ENCODE peak calls at places on chromosomes 2 and 18, in eight cellular contexts. F is fibroblast of lung, T is brain microvascular endothelial cell, H is RWPE1, B is fibroblast of mammary gland, R is IMR-90, V is BE2C, L is Panc1. S is an unnamed sample.
A peak's percentile ranks its signal among the peaks of the same experiment; 100 is the strongest.

GRCh38 chr2:180570864-180571263 is 409.5 kb upstream of the UBE2E3 start:
- DNase-seq in F (no peak), T (no peak), H (no peak), B (no peak), R (no peak), V (no peak), L (no peak), S (no peak)

GRCh38 chr2:222594679-222595078 is 61.2 kb downstream of the FARSB start:
- DNase-seq in F (peak; percentile 81), T (peak; percentile 71), H (peak; percentile 21), B (peak; percentile 78), R (peak; percentile 83), V (no peak), L (no peak), S (no peak)

GRCh38 chr2:239463541-239464165 is 62.8 kb upstream of the HDAC4 start:
- DNase-seq in F (no peak), T (no peak), H (no peak), B (no peak), R (no peak), V (no peak), L (no peak), S (no peak)

GRCh38 chr2:233917146-233917545 is at the start of gene TRPM8:
- DNase-seq in F (no peak), T (no peak), H (no peak), B (no peak), R (no peak), V (no peak), L (no peak), S (no peak)

GRCh38 chr2:124877065-124877671 is 852.1 kb downstream of the CNTNAP5 start:
- DNase-seq in F (peak; percentile 45), T (peak; percentile 41), H (no peak), B (no peak), R (peak; percentile 81), V (no peak), L (no peak), S (no peak)

GRCh38 chr2:85434677-85435076 is 16.2 kb downstream of the SH2D6 start:
- DNase-seq in F (no peak), T (no peak), H (no peak), B (no peak), R (no peak), V (no peak), L (no peak), S (no peak)

GRCh38 chr2:164599954-164600589 is 21.2 kb downstream of the GRB14 start:
- DNase-seq in F (peak; percentile 47), T (peak; percentile 87), H (peak; percentile 55), B (peak; percentile 77), R (peak; percentile 50), V (peak; percentile 46), L (peak; percentile 30), S (no peak)

GRCh38 chr2:72919414-72920316 is 2.3 kb downstream of the EMX1 start:
- DNase-seq in F (peak; percentile 22), T (no peak), H (no peak), B (no peak), R (no peak), V (no peak), L (no peak), S (peak; percentile 72)

GRCh38 chr2:69380072-69380917 is 6.7 kb downstream of the GFPT1 start:
- DNase-seq in F (no peak), T (no peak), H (no peak), B (no peak), R (peak; percentile 24), V (no peak), L (no peak), S (no peak)

GRCh38 chr2:174125151-174125550 is 123.2 kb downstream of the OLA1 start:
- DNase-seq in F (no peak), T (no peak), H (no peak), B (no peak), R (no peak), V (no peak), L (no peak), S (no peak)

GRCh38 chr2:232113821-232114220 is 152.3 kb downstream of the DIS3L2 start:
- DNase-seq in F (no peak), T (peak; percentile 81), H (no peak), B (no peak), R (peak; percentile 24), V (no peak), L (no peak), S (no peak)

GRCh38 chr18:79241755-79242154 is 154.0 kb upstream of the NFATC1 start:
- DNase-seq in F (no peak), T (no peak), H (no peak), B (no peak), R (no peak), V (peak; percentile 39), L (no peak), S (no peak)

GRCh38 chr2:3142961-3143571 is 234.6 kb downstream of the EIPR1 start:
- DNase-seq in F (no peak), T (no peak), H (no peak), B (no peak), R (no peak), V (no peak), L (no peak), S (no peak)

GRCh38 chr2:231666171-231667095 is 41.9 kb upstream of the PTMA start:
- DNase-seq in F (peak; percentile 96), T (peak; percentile 78), H (peak; percentile 44), B (peak; percentile 87), R (peak; percentile 91), V (peak; percentile 76), L (peak; percentile 74), S (no peak)

GRCh38 chr2:25304339-25304728 is 37.4 kb downstream of the DNMT3A start:
- DNase-seq in F (peak; percentile 33), T (no peak), H (no peak), B (peak; percentile 66), R (peak; percentile 26), V (no peak), L (no peak), S (no peak)

GRCh38 chr18:59001166-59001565 is 136.5 kb downstream of the ZNF532 start:
- DNase-seq in F (no peak), T (no peak), H (no peak), B (no peak), R (no peak), V (no peak), L (no peak), S (no peak)

GRCh38 chr2:109031481-109032228 is 42.6 kb upstream of the EDAR start:
- DNase-seq in F (peak; percentile 35), T (peak; percentile 1), H (no peak), B (peak; percentile 5), R (peak; percentile 3), V (peak; percentile 42), L (no peak), S (no peak)

GRCh38 chr18:69817335-69817935 is 130.2 kb downstream of the CD226 start:
- DNase-seq in F (peak; percentile 97), T (peak; percentile 76), H (peak; percentile 3), B (peak; percentile 80), R (peak; percentile 98), V (no peak), L (no peak), S (no peak)

GRCh38 chr2:55460562-55460961 is 40.9 kb upstream of the CCDC88A start:
- DNase-seq in F (peak; percentile 34), T (no peak), H (peak; percentile 20), B (peak; percentile 50), R (peak; percentile 32), V (no peak), L (no peak), S (no peak)

GRCh38 chr2:46095821-46096220 is 201.4 kb upstream of the EPAS1 start:
- DNase-seq in F (no peak), T (no peak), H (no peak), B (peak; percentile 59), R (peak; percentile 42), V (no peak), L (no peak), S (no peak)

GRCh38 chr2:136770384-136770783 is 5.0 kb downstream of the THSD7B start:
- DNase-seq in F (no peak), T (no peak), H (no peak), B (no peak), R (no peak), V (no peak), L (no peak), S (no peak)

GRCh38 chr18:42047721-42048120 is 92.7 kb downstream of the PIK3C3 start:
- DNase-seq in F (peak; percentile 35), T (peak; percentile 13), H (no peak), B (peak; percentile 41), R (peak; percentile 64), V (no peak), L (no peak), S (no peak)

GRCh38 chr2:192551760-192552159 is 357.0 kb upstream of the TMEFF2 start:
- DNase-seq in F (no peak), T (no peak), H (no peak), B (no peak), R (no peak), V (no peak), L (no peak), S (no peak)
- TF ChIP-seq CTCF in F (no peak), T (no peak), H (no peak), B (no peak), R (no peak), V (peak; percentile 36), L (no peak), S (no peak)

DNA sequence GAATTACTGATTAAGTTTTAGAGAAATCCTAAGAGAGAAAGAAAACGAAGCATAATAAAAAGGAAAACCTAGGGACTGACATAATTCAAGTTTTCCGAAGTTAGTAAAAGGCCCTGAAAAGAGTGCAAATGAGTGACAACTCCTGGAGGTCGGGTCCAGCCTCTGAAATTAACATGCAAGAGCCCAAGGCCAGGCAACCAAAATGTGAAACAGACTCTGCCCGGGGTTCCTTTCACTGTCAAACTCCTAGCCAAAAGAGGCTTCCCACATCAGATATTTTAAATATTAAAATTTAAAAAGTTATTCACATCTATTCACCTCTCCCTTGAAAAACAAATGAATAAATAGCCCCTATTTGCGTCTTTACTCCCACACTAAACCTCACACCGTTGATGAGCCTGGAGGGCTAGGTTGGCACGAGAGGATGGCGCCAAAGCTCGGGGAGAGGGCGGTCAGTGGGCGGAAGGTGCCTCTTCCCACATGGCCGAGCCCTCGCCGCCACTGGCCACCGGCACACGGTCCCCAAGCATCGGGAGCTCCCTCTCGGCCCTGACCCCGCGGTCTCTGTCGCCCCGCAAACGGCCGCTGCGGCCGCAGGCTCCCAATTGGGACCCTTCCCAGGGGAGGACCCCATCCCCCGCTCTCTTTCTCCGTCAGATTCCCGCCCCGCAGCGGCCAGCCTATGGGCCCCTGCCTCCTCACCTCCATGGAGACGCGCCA is 630 bp downstream of the PPM1G start:
- DNase-seq in F (no peak), T (no peak), H (peak; percentile 35), B (no peak), R (no peak), V (no peak), L (no peak), S (no peak)
- TF ChIP-seq CTCF in F (no peak), T (no peak), H (no peak), B (no peak), R (no peak), V (no peak), L (no peak), S (no peak)

DNA sequence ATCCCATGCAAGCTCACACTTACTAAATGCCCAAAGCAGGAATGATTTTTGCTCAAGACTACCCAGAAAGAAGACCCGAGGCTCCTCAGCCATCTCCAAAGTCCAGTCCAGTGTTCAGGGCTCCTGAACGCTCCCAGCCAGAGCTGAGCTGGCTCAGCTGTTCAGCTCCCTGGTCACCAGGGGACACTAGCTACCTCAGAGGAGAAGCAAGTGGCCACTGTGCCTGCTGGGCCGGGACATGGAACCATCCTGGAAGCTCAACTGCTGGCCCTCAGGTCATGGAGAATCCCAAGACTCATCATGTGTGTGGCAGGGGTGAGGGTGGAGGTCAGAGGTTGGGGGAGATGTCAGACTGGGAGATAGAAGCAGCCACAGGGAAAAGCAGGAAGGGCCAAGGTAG is 89.0 kb downstream of the GALNT14 start:
- DNase-seq in F (no peak), T (no peak), H (no peak), B (no peak), R (no peak), V (no peak), L (no peak), S (no peak)
- TF ChIP-seq CTCF in F (no peak), T (no peak), H (no peak), B (no peak), R (no peak), V (no peak), L (no peak), S (no peak)

GRCh38 chr2:237885931-237886701 is 26.7 kb downstream of the RAMP1 start:
- DNase-seq in F (peak; percentile 50), T (no peak), H (no peak), B (peak; percentile 62), R (no peak), V (peak; percentile 83), L (no peak), S (peak; percentile 91)
- TF ChIP-seq CTCF in F (no peak), T (no peak), H (no peak), B (no peak), R (no peak), V (no peak), L (no peak), S (no peak)